ENCODE peak calls at places on chromosome 4, in five cellular contexts. L, M, E, S and J are unnamed samples. For H3K27me3, the result is how much of the 10 kb centered on the place peaks cover.

GRCh38 chr4:39044947-39045734 is 12.9 kb upstream of the TMEM156 start:
- DNase-seq in S (no peak), M (peak), E (no peak), L (peak), J (no peak)

GRCh38 chr4:88649716-88650115 is 47.9 kb downstream of the NAP1L5 start:
- DNase-seq in L (no peak), M (no peak), S (no peak), E (no peak), J (no peak)

GRCh38 chr4:57043304-57044251 is 64.9 kb downstream of the POLR2B start:
- DNase-seq in S (no peak), M (no peak), E (no peak), L (peak), J (no peak)

GRCh38 chr4:124262211-124263179 is 450.0 kb downstream of the ANKRD50 start:
- DNase-seq in S (peak), M (peak), E (peak), L (peak), J (no peak)

GRCh38 chr4:62940229-62940628 is 1469.0 kb downstream of the TECRL start:
- DNase-seq in S (no peak), L (no peak), E (no peak), M (no peak), J (no peak)

GRCh38 chr4:101730291-101731117 is 60.0 kb upstream of the BANK1 start:
- DNase-seq in L (peak), S (peak), M (peak), E (peak), J (no peak)

GRCh38 chr4:52546449-52546848 is 112.7 kb downstream of the USP46 start:
- DNase-seq in M (no peak), S (no peak), L (no peak), E (no peak), J (no peak)

GRCh38 chr4:8919651-8920288 is 48.1 kb upstream of the HMX1 start:
- DNase-seq in L (no peak), S (no peak), E (no peak), M (no peak), J (no peak)

DNA sequence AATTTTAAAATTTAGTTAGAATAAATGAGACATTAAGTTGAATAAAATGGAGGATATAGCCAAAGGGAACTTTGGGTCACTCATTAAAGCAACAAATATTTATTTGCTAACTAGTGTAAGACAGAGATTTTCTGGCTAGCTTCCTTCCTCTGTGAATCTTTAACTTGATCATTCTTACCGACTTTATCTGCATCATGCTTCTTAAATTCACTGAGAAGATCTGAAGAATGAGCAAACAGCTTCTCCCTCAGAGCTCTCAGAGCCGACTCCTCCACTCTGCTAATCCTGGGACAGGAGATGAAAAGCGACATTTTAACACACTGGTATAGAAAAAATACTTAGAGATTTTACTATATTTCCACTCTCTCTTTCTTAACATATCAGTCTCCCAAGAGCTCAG is 35.1 kb downstream of the PPEF2 start:
- DNase-seq in L (no peak), M (no peak), E (no peak), S (no peak), J (no peak)
- H3K27me3 ChIP-seq in L (under half), M (under half), E (under half), S (under half), J (under half)

DNA sequence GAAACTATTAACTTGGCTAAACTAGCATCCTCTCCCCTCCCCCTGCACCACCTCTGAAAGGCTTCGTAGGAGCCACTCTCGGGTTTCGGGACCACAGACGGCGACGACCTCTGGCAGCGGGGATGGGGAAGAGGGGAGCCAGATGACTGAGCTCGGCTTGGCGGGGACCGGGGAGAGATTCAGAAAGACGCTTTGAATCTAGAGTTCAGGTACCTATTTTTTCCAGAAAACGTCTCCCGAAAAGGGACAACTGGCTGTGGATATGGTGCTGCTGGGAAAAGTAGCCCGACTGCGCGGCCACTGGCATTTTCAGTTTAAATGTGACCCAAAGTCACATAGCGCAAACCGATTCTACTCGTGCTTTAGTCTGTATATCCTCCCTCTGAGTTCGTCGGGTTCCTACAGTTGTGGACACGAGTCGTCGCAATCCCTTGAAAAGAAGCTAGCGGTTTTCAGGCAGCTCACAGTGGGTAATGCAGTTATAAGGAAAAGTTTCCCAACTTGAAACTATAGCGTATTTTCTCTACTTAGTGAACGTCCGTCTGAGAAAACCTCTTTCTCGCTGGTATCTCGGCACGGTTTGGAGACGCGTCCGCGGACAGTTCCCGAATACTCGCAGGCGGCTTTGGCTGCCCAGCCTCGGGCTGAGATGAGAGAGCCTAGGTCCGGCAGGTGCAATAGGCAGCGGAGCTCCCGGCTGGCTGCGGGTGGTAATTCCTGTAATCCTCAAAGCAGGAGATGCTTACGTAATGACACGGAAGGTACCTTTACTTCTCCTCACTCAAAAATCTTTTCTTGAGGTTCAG is 1.3 kb downstream of the PARM1 start:
- DNase-seq in L (peak), S (no peak), M (peak), E (peak), J (no peak)
- H3K27me3 ChIP-seq in L (under half), S (under half), M (half or more), E (under half), J (under half)

GRCh38 chr4:6207602-6208001 is 7.3 kb upstream of the JAKMIP1 start:
- DNase-seq in S (no peak), E (no peak), L (no peak), M (no peak), J (no peak)

GRCh38 chr4:6205973-6206372 is 5.6 kb upstream of the JAKMIP1 start:
- DNase-seq in L (no peak), E (no peak), M (no peak), S (no peak), J (no peak)

GRCh38 chr4:6205584-6205965 is 5.2 kb upstream of the JAKMIP1 start:
- DNase-seq in M (no peak), L (no peak), S (no peak), E (no peak), J (no peak)

GRCh38 chr4:6206771-6207290 is 6.5 kb upstream of the JAKMIP1 start:
- DNase-seq in S (no peak), M (no peak), E (no peak), L (no peak), J (no peak)

DNA sequence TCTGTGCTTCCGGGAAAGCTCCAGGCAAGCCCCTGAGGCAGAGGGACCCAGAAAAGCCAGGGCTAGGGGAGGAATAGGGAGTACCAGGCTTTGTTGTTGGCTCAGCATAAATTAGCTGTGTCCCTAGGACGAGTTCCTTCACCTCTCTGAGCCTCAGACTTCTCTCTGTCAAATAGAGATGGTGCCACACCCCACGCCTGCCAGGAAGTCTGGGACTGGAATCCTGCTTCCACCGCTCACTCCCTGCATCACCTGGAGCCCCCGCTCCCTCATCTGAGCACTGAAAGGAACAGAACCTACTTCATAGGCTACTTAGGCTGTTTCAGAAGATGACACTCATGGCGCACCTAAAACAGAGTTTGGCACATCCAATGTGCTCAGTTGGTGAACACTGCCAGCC is 8.1 kb upstream of the JAKMIP1 start:
- DNase-seq in S (no peak), M (no peak), L (no peak), E (no peak), J (no peak)
- H3K27me3 ChIP-seq in S (under half), M (under half), L (under half), E (under half), J (under half)

GRCh38 chr4:55124337-55125076 is 888 bp downstream of the KDR start:
- DNase-seq in M (peak), L (no peak), S (no peak), E (no peak), J (no peak)

GRCh38 chr4:55127053-55127452 is 1.7 kb upstream of the KDR start:
- DNase-seq in L (no peak), S (no peak), E (no peak), M (no peak), J (no peak)

GRCh38 chr4:55127521-55127920 is 2.1 kb upstream of the KDR start:
- DNase-seq in L (no peak), M (no peak), E (no peak), S (no peak), J (no peak)

GRCh38 chr4:55125087-55125721 is at the start of gene KDR:
- DNase-seq in L (peak), S (no peak), M (peak), E (no peak), J (no peak)

DNA sequence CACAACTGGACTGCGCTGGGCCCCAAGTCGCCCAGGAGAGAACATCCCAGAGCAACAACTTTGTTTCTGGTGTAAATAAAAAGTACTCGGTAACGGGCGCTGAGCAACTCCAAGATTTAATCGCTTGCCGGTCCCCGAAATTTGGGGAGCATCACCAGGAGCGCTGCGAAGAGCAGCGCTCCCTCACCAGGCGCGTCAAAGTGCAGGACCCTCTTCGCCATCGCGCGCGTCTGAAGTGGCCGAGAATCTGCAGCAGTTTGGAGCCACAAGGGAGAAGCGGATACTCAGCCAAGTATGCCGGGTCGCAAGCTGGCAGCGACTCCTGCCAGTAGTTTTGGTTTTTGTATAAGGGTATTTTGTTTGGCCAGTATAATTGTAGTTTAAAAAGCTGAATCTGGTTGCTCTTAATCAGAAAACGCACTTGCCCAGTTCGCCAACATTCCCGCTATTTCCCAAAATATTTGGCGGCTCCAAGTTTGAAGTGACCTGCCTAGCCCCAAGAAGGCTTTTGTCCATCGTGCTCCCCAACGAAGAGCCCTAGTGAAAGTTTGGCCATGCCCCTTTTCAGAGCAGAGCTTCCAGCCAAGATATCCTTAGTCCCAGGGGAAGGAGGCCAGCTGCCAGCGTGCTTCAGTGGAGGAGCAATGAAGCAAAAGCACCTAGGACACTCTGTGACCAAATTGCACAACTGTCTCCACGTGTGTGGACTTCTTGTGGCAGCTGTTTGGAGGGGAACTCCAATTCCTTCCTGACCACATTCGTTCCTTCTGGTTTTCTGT is 557 bp upstream of the KDR start:
- DNase-seq in S (no peak), E (no peak), L (no peak), M (peak), J (no peak)
- H3K27me3 ChIP-seq in S (under half), E (under half), L (under half), M (under half), J (under half)

GRCh38 chr4:823093-823760 is 2.7 kb downstream of the CPLX1 start:
- DNase-seq in S (no peak), L (no peak), E (no peak), M (no peak), J (peak)

GRCh38 chr4:825969-826330 is at the start of gene CPLX1:
- DNase-seq in S (no peak), L (no peak), E (no peak), M (peak), J (no peak)

GRCh38 chr4:823761-824460 is 2.0 kb downstream of the CPLX1 start:
- DNase-seq in L (no peak), M (peak), E (no peak), S (no peak), J (peak)

GRCh38 chr4:825063-825968 is 613 bp downstream of the CPLX1 start:
- DNase-seq in L (no peak), E (no peak), S (no peak), M (peak), J (peak)

DNA sequence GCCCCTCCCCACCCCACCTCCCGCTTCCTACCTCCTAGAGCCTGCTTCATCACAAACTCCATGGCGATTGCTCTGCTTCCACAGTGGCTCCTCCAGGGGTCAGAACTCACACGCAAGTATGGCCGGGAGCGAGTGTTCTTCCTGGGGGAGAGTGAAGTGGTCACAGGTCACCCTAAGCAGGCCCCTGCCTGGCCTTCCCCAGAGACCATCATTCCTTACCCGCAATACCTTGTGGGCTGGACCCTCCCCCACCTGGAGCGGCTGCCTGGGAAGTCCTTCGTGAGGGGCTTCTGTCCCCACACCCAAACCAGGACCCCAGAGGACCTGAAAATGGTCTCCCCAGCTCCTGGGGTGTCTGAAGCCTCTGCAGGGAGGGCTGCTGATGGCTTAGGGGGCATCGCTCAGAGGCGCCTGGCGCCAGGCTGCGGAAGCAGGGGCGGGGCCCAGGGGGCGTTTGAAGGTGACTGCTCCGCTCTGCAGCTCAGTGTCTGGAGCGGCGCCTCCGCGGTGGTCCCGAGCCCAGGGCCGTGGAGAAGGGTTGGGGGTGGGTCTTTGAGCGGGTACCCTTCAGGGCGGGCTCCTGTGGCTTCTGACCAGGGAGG is 1.4 kb downstream of the CPLX1 start:
- DNase-seq in L (no peak), E (no peak), S (no peak), M (peak), J (no peak)
- H3K27me3 ChIP-seq in L (under half), E (under half), S (under half), M (half or more), J (under half)

GRCh38 chr4:48484494-48485168 is 1.5 kb downstream of the SLC10A4 start:
- DNase-seq in E (no peak), L (no peak), M (no peak), S (no peak), J (no peak)
- H3K27me3 ChIP-seq in E (under half), L (under half), M (half or more), S (under half), J (under half)

GRCh38 chr4:82809614-82810013 is 11.0 kb upstream of the SCD5 start:
- DNase-seq in L (no peak), M (no peak), S (no peak), E (no peak), J (no peak)
- H3K27me3 ChIP-seq in L (under half), M (half or more), S (under half), E (under half), J (under half)

GRCh38 chr4:6563935-6564645 is 10.9 kb upstream of the MAN2B2 start:
- DNase-seq in M (no peak), L (no peak), E (no peak), S (no peak), J (no peak)

GRCh38 chr4:6568148-6568547 is 6.8 kb upstream of the MAN2B2 start:
- DNase-seq in E (no peak), M (no peak), S (no peak), L (no peak), J (no peak)

GRCh38 chr4:6567218-6567617 is 7.8 kb upstream of the MAN2B2 start:
- DNase-seq in L (no peak), M (no peak), S (no peak), E (no peak), J (no peak)

GRCh38 chr4:6566582-6567190 is 8.3 kb upstream of the MAN2B2 start:
- DNase-seq in L (no peak), S (no peak), M (no peak), E (no peak), J (no peak)

DNA sequence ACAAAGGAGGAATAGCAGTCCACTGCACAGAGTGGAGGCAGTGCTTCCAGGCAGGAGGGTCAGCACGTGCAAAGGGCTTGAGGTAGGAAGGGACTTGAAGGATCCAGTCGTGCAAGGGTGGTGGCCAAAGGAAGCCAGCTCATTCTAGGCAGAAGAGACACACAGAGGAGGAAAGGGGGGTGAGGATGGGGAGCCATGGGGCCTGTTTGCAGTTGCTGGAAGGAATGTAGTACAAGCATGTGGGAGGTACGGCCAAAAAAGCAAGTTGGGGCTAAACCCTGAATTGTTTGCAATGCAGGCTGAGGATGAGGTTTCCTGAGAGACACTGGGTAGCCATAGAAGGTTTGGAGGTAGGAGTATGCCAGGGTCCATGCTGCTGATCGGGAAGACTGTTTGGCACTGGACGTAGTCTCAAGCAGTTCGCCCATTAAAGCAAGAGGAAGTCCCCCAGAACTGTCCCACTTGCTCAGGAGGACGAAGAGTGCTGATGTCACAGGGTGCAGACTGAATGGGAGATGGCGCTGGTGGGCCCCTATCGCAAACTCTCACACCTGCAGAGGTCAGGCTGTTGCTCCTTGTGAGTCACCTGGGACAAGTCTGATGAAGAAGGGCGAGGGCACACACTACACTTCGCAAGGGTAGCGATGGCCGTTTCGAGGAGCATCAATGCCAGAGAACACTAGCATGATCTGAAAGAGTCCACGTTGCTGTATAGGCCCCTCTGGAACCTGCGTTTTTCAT is 9.1 kb upstream of the MAN2B2 start:
- DNase-seq in M (no peak), S (no peak), E (peak), L (no peak), J (no peak)
- H3K27me3 ChIP-seq in M (half or more), S (under half), E (under half), L (under half), J (under half)

DNA sequence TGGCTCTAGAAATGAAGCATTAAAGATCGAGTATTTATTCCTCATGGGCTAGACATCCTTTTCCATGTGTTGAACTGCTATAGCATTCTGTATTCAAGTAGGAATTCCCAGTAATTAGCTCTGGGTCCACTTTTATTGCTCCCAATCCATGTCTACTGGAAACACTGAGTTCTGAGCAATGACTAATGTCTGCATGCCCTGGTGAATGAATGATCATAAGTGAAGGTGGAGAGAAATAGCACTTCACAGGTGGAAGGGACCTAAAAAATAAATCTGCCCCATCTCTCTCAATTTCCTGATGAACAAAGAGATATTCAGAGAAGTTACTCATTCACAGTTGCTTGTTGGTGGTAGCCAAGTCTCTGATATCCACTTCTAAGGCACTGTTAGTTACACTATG is 34.6 kb upstream of the CXCL8 start:
- DNase-seq in E (peak), L (no peak), S (no peak), M (no peak), J (no peak)
- H3K27me3 ChIP-seq in E (under half), L (under half), S (under half), M (under half), J (under half)